ENCODE peak calls at places on chromosomes 7 and 10, in six cellular contexts. P is stimulated activated CD4-positive, alpha-beta T cell treated with anti-CD3 and anti-CD28 coated beads, Interleukin-2, amount 100 ng/mL, for 24 hours; K is ACHN; W is amniotic stem cell; O is mesothelial cell of epicardium; B is mucosa of descending colon. U is an unnamed sample.

GRCh38 chr10:52313350-52314006 is 603 bp upstream of the DKK1 start:
- DNase-seq in P (no peak), K (no peak), W (no peak), O (no peak), B (no peak), U (peak; percentile 56)

GRCh38 chr10:42367532-42368230 is 270.7 kb downstream of the ZNF33B start:
- DNase-seq in P (peak; percentile 20), K (no peak), W (peak; percentile 53), O (no peak), B (peak; percentile 31), U (peak; percentile 98)

GRCh38 chr10:102555781-102556328 is 52.1 kb downstream of the SUFU start:
- DNase-seq in P (no peak), K (no peak), W (peak; percentile 46), O (no peak), B (no peak), U (no peak)

GRCh38 chr7:50679218-50680007 is 103.3 kb downstream of the GRB10 start:
- DNase-seq in P (no peak), K (peak; percentile 64), W (no peak), O (no peak), B (no peak), U (peak; percentile 31)

GRCh38 chr7:154929006-154929726 is 73.8 kb downstream of the PAXIP1 start:
- DNase-seq in P (peak; percentile 14), K (peak; percentile 41), W (no peak), O (no peak), B (peak; percentile 61), U (no peak)

GRCh38 chr7:38318241-38318640 is 44.8 kb upstream of the TARP start:
- DNase-seq in P (no peak), K (no peak), W (no peak), O (no peak), B (no peak), U (no peak)

GRCh38 chr7:97145068-97145467 is 27.6 kb downstream of the SDHAF3 start:
- DNase-seq in P (no peak), K (peak; percentile 68), W (peak; percentile 10), O (no peak), B (no peak), U (peak; percentile 93)

GRCh38 chr10:132138596-132138995 is 48.2 kb upstream of the DPYSL4 start:
- DNase-seq in P (no peak), K (no peak), W (no peak), O (peak; percentile 9), B (peak; percentile 10), U (no peak)

GRCh38 chr10:31622993-31623392 is 304.0 kb downstream of the ZEB1 start:
- DNase-seq in P (no peak), K (no peak), W (no peak), O (no peak), B (no peak), U (no peak)

GRCh38 chr7:22589641-22590141 is 89.7 kb upstream of the STEAP1B start:
- DNase-seq in P (no peak), K (no peak), W (no peak), O (no peak), B (no peak), U (no peak)

U was measured in OCI-M1.